ENCODE peak calls at places on chromosome 10, in five cellular contexts. S is retinal pigment epithelial cell, R is AG10803, H is fibroblast of villous mesenchyme, V is GM13976. K is an unnamed sample.

GRCh38 chr10:33217854-33218253 is 116.6 kb downstream of the NRP1 start:
- DNase-seq in S (no peak), R (no peak), H (no peak), V (no peak), K (no peak)

GRCh38 chr10:87060280-87060928 is 34.2 kb downstream of the GLUD1 start:
- DNase-seq in S (no peak), R (no peak), H (no peak), V (no peak), K (no peak)

GRCh38 chr10:73252445-73253225 is at the start of gene MRPS16:
- DNase-seq in S (peak), R (peak), H (peak), V (peak), K (peak)

GRCh38 chr10:118582511-118582910 is 12.9 kb downstream of the PRLHR start:
- DNase-seq in S (no peak), R (no peak), H (no peak), V (no peak), K (no peak)

GRCh38 chr10:125982256-125982948 is 86.0 kb downstream of the FANK1 start:
- DNase-seq in S (no peak), R (peak), H (peak), V (peak), K (peak)

GRCh38 chr10:6766061-6766460 is 186.0 kb upstream of the PRKCQ start:
- DNase-seq in S (no peak), R (peak), H (peak), V (no peak), K (no peak)

GRCh38 chr10:8137726-8138125 is 83.2 kb downstream of the GATA3 start:
- DNase-seq in S (no peak), R (no peak), H (no peak), V (no peak), K (no peak)

GRCh38 chr10:11179231-11180105 is 161.8 kb downstream of the CELF2 start:
- DNase-seq in S (no peak), R (no peak), H (no peak), V (no peak), K (no peak)

GRCh38 chr10:91713471-91714072 is 80.7 kb upstream of the PPP1R3C start:
- DNase-seq in S (no peak), R (peak), H (no peak), V (no peak), K (no peak)

GRCh38 chr10:123995461-123996131 is 97.8 kb downstream of the CHST15 start:
- DNase-seq in S (peak), R (peak), H (peak), V (peak), K (peak)
- TF ChIP-seq CTCF in S (peak), R (peak), H (peak), V (peak), K (peak)

GRCh38 chr10:95467162-95467599 is 94.0 kb downstream of the SORBS1 start:
- DNase-seq in S (no peak), R (peak), H (peak), V (no peak), K (no peak)
- TF ChIP-seq CTCF in S (peak), R (no peak), H (peak), V (no peak), K (no peak)

DNA sequence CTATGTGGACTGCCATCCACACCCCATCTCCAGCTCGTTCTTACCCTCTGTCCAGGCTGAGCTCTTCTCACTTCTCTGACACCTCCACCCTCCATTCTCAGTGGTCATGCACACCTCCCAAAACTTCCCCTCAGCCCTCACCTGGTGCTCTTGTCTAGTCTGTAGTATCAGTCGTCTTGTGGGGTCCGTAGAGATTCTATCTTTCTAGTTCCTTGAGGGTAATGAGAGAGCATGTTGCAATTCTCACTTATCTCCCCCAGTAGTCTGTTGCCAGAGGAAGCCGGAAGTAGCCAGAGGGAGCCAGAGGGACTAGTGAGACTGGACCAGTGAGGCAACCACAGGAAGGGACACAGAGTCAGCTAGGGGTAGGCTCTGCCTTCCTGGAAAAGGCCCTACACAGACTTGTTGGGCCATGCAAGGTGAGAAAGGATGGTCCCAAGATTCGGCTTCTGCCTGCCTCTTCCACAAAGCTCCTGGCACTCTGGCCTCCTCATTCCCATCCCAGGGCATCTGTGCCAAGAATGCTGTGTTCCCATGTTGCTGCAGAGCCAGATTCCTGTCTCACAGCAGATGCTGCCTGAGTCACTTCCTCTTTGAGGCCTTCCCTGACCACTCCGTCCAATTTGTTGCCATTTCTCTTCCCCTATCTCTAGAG is 50.6 kb upstream of the DUSP5 start:
- DNase-seq in S (no peak), R (peak), H (peak), V (no peak), K (no peak)
- TF ChIP-seq CTCF in S (peak), R (peak), H (peak), V (no peak), K (no peak)

DNA sequence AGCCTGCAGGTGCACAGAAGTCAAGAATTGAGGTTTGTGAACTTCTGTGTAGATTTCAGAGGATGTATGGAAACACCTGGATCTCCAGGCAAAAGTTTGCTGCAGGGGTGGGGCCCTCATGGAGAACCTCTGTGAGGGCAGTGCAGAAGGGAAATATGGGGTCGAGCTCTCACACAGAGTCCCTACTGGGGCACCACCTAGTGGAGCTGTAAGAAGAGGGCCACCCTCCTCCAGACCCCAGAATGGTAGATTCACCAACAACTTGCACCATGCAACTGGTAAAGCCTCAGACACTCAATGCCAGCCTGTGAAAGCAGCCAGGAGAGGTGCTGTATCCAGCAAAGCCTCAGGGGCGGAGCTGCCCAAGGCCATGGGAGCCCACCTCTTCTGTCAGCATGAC is 205.8 kb downstream of the CCSER2 start:
- DNase-seq in S (no peak), R (no peak), H (no peak), V (no peak), K (no peak)
- TF ChIP-seq CTCF in S (peak), R (peak), H (peak), V (peak), K (no peak)

GRCh38 chr10:101299211-101299610 is 54.8 kb upstream of the BTRC start:
- DNase-seq in S (no peak), R (no peak), H (no peak), V (no peak), K (no peak)

GRCh38 chr10:101297901-101298451 is 56.0 kb upstream of the BTRC start:
- DNase-seq in S (no peak), R (peak), H (peak), V (peak), K (peak)

GRCh38 chr10:101304316-101304715 is 49.6 kb upstream of the BTRC start:
- DNase-seq in S (no peak), R (no peak), H (no peak), V (no peak), K (no peak)

GRCh38 chr10:101303087-101303753 is 50.7 kb upstream of the BTRC start:
- DNase-seq in S (no peak), R (no peak), H (no peak), V (no peak), K (no peak)

GRCh38 chr10:101301111-101301731 is 52.7 kb upstream of the BTRC start:
- DNase-seq in S (no peak), R (peak), H (peak), V (peak), K (peak)
- TF ChIP-seq CTCF in S (peak), R (peak), H (peak), V (peak), K (peak)